ENCODE peak calls at places on chromosomes 11 and 22, in eight cellular contexts. One of them, this sample, is unnamed.

GRCh38 chr22:17742528-17742902 is 31.8 kb downstream of the BID start:
- DNase-seq in K562: peak
- DNase-seq in AG04450: peak
- DNase-seq in pancreas: peak
- DNase-seq in cardiac fibroblast: peak
- DNase-seq in AG09309: no peak
- DNase-seq in SJSA1: peak
- DNase-seq in upper lobe of right lung: no peak
- DNase-seq in this sample: no peak

GRCh38 chr11:17978553-17979287 is 34.1 kb downstream of the SERGEF start:
- DNase-seq in cardiac fibroblast: peak
- DNase-seq in upper lobe of right lung: no peak
- DNase-seq in AG04450: no peak
- DNase-seq in AG09309: no peak
- DNase-seq in pancreas: no peak
- DNase-seq in K562: peak
- DNase-seq in SJSA1: peak
- DNase-seq in this sample: no peak

GRCh38 chr22:31540966-31541365 is 44.6 kb downstream of the SFI1 start:
- DNase-seq in cardiac fibroblast: no peak
- DNase-seq in SJSA1: no peak
- DNase-seq in AG04450: no peak
- DNase-seq in pancreas: no peak
- DNase-seq in K562: no peak
- DNase-seq in AG09309: no peak
- DNase-seq in upper lobe of right lung: no peak
- DNase-seq in this sample: no peak

GRCh38 chr11:122769126-122769780 is 69.0 kb upstream of the CRTAM start:
- DNase-seq in cardiac fibroblast: peak
- DNase-seq in K562: no peak
- DNase-seq in AG04450: no peak
- DNase-seq in upper lobe of right lung: no peak
- DNase-seq in SJSA1: no peak
- DNase-seq in pancreas: no peak
- DNase-seq in AG09309: no peak
- DNase-seq in this sample: no peak

GRCh38 chr11:89491141-89491690 is at the start of gene NOX4:
- DNase-seq in AG04450: no peak
- DNase-seq in upper lobe of right lung: peak
- DNase-seq in K562: no peak
- DNase-seq in pancreas: no peak
- DNase-seq in AG09309: no peak
- DNase-seq in SJSA1: peak
- DNase-seq in cardiac fibroblast: peak
- DNase-seq in this sample: peak

GRCh38 chr11:126336646-126337045 is 18.8 kb upstream of the ST3GAL4 start:
- DNase-seq in upper lobe of right lung: peak
- DNase-seq in pancreas: no peak
- DNase-seq in SJSA1: no peak
- DNase-seq in AG04450: no peak
- DNase-seq in cardiac fibroblast: peak
- DNase-seq in AG09309: no peak
- DNase-seq in K562: no peak
- DNase-seq in this sample: no peak

GRCh38 chr11:12420706-12421105 is 43.3 kb downstream of the PARVA start:
- DNase-seq in SJSA1: no peak
- DNase-seq in upper lobe of right lung: no peak
- DNase-seq in K562: no peak
- DNase-seq in AG09309: no peak
- DNase-seq in AG04450: no peak
- DNase-seq in cardiac fibroblast: no peak
- DNase-seq in pancreas: no peak
- DNase-seq in this sample: no peak

GRCh38 chr22:41565403-41566054 is 4.7 kb downstream of the CSDC2 start:
- DNase-seq in cardiac fibroblast: peak
- DNase-seq in SJSA1: peak
- DNase-seq in AG09309: no peak
- DNase-seq in pancreas: no peak
- DNase-seq in K562: peak
- DNase-seq in upper lobe of right lung: no peak
- DNase-seq in AG04450: peak
- DNase-seq in this sample: no peak

GRCh38 chr11:111327908-111328624 is 29.7 kb downstream of the POU2AF3 start:
- DNase-seq in AG09309: no peak
- DNase-seq in AG04450: no peak
- DNase-seq in pancreas: peak
- DNase-seq in upper lobe of right lung: peak
- DNase-seq in SJSA1: no peak
- DNase-seq in K562: no peak
- DNase-seq in cardiac fibroblast: no peak
- DNase-seq in this sample: no peak

GRCh38 chr11:117412653-117413275 is 85.1 kb downstream of the CEP164 start:
- DNase-seq in cardiac fibroblast: no peak
- DNase-seq in K562: no peak
- DNase-seq in SJSA1: no peak
- DNase-seq in AG04450: no peak
- DNase-seq in pancreas: no peak
- DNase-seq in AG09309: no peak
- DNase-seq in upper lobe of right lung: peak
- DNase-seq in this sample: no peak

GRCh38 chr11:134038897-134039470 is 29.9 kb upstream of the JAM3 start:
- DNase-seq in AG04450: no peak
- DNase-seq in AG09309: no peak
- DNase-seq in SJSA1: no peak
- DNase-seq in K562: no peak
- DNase-seq in upper lobe of right lung: no peak
- DNase-seq in pancreas: no peak
- DNase-seq in cardiac fibroblast: no peak
- DNase-seq in this sample: no peak

GRCh38 chr22:26393929-26394328 is 35.1 kb upstream of the ASPHD2 start:
- DNase-seq in cardiac fibroblast: no peak
- DNase-seq in AG09309: no peak
- DNase-seq in K562: no peak
- DNase-seq in SJSA1: no peak
- DNase-seq in upper lobe of right lung: no peak
- DNase-seq in pancreas: no peak
- DNase-seq in AG04450: no peak
- DNase-seq in this sample: no peak

DNA sequence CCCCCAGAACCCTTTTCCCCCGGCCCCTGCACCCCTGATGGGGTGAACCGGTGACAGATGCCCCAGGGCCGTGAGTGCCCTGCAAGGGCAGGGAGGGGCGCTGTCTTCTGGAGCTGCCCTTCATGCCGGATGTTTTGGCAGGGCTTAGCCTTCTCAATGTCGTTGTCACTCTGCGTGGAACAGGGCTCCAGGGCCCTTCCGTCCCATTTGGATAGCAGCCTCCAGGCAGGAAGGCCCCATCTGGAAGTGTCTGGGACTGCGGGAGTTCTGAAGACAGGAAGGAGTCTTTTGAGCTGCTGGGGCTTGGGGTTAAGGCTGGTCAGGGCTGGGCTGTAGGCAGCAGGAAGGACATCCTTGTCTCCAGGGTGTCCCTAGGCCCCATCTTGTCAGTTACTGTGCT is 4.6 kb downstream of the FRMD8 start:
- DNase-seq in cardiac fibroblast: peak
- DNase-seq in K562: no peak
- DNase-seq in upper lobe of right lung: no peak
- DNase-seq in pancreas: no peak
- DNase-seq in AG09309: no peak
- DNase-seq in SJSA1: peak
- DNase-seq in AG04450: no peak
- DNase-seq in this sample: no peak
- H3K4me3 ChIP-seq in cardiac fibroblast: peak
- H3K4me3 ChIP-seq in K562: no peak
- H3K4me3 ChIP-seq in upper lobe of right lung: no peak
- H3K4me3 ChIP-seq in pancreas: no peak
- H3K4me3 ChIP-seq in AG09309: no peak
- H3K4me3 ChIP-seq in SJSA1: peak
- H3K4me3 ChIP-seq in AG04450: peak
- H3K4me3 ChIP-seq in this sample: peak

GRCh38 chr11:67435727-67436458 is 1.6 kb downstream of the PTPRCAP start:
- DNase-seq in K562: no peak
- DNase-seq in upper lobe of right lung: no peak
- DNase-seq in SJSA1: no peak
- DNase-seq in cardiac fibroblast: no peak
- DNase-seq in AG04450: no peak
- DNase-seq in pancreas: no peak
- DNase-seq in AG09309: no peak
- DNase-seq in this sample: no peak

GRCh38 chr11:67437082-67437821 is at the start of gene PTPRCAP:
- DNase-seq in AG04450: no peak
- DNase-seq in AG09309: no peak
- DNase-seq in SJSA1: no peak
- DNase-seq in upper lobe of right lung: no peak
- DNase-seq in pancreas: no peak
- DNase-seq in K562: peak
- DNase-seq in cardiac fibroblast: no peak
- DNase-seq in this sample: no peak

GRCh38 chr11:67435031-67435726 is 2.3 kb downstream of the PTPRCAP start:
- DNase-seq in upper lobe of right lung: no peak
- DNase-seq in cardiac fibroblast: no peak
- DNase-seq in pancreas: no peak
- DNase-seq in SJSA1: no peak
- DNase-seq in K562: no peak
- DNase-seq in AG04450: no peak
- DNase-seq in AG09309: no peak
- DNase-seq in this sample: no peak

GRCh38 chr11:67438121-67438902 is 830 bp upstream of the PTPRCAP start:
- DNase-seq in upper lobe of right lung: no peak
- DNase-seq in K562: no peak
- DNase-seq in cardiac fibroblast: no peak
- DNase-seq in pancreas: no peak
- DNase-seq in AG04450: no peak
- DNase-seq in SJSA1: no peak
- DNase-seq in AG09309: no peak
- DNase-seq in this sample: no peak

GRCh38 chr11:67436459-67437081 is 912 bp downstream of the PTPRCAP start:
- DNase-seq in K562: peak
- DNase-seq in AG04450: no peak
- DNase-seq in pancreas: no peak
- DNase-seq in cardiac fibroblast: peak
- DNase-seq in SJSA1: no peak
- DNase-seq in AG09309: no peak
- DNase-seq in upper lobe of right lung: no peak
- DNase-seq in this sample: no peak
- H3K4me3 ChIP-seq in K562: no peak
- H3K4me3 ChIP-seq in AG04450: no peak
- H3K4me3 ChIP-seq in pancreas: no peak
- H3K4me3 ChIP-seq in cardiac fibroblast: no peak
- H3K4me3 ChIP-seq in SJSA1: no peak
- H3K4me3 ChIP-seq in AG09309: no peak
- H3K4me3 ChIP-seq in upper lobe of right lung: peak
- H3K4me3 ChIP-seq in this sample: no peak

GRCh38 chr11:102495161-102496042 is 35.1 kb downstream of the MMP7 start:
- DNase-seq in cardiac fibroblast: peak
- DNase-seq in SJSA1: peak
- DNase-seq in K562: peak
- DNase-seq in AG04450: peak
- DNase-seq in pancreas: peak
- DNase-seq in upper lobe of right lung: no peak
- DNase-seq in AG09309: peak
- DNase-seq in this sample: peak
- H3K4me3 ChIP-seq in cardiac fibroblast: no peak
- H3K4me3 ChIP-seq in SJSA1: no peak
- H3K4me3 ChIP-seq in K562: no peak
- H3K4me3 ChIP-seq in AG04450: no peak
- H3K4me3 ChIP-seq in pancreas: no peak
- H3K4me3 ChIP-seq in upper lobe of right lung: no peak
- H3K4me3 ChIP-seq in AG09309: no peak
- H3K4me3 ChIP-seq in this sample: no peak

DNA sequence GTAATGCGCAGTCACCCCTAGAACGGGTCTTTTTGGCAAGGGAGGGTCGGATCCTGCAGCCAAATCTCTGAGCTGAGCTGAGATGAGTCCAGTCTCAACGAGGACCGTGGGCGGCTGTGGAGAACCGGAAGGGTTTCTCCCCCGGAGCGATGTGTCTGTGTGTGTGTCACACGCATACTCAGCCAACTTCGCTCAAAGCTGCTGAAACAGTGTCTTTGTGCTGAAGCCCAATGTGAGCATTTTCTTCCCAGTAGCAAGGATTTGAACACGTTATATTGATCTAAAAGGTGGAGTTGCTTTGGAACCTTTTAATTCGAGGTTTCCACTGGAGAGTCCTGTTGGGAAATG is 1.4 kb upstream of the CELSR1 start:
- DNase-seq in upper lobe of right lung: peak
- DNase-seq in pancreas: no peak
- DNase-seq in AG04450: no peak
- DNase-seq in SJSA1: no peak
- DNase-seq in cardiac fibroblast: peak
- DNase-seq in AG09309: no peak
- DNase-seq in K562: peak
- DNase-seq in this sample: no peak
- H3K4me3 ChIP-seq in upper lobe of right lung: peak
- H3K4me3 ChIP-seq in pancreas: no peak
- H3K4me3 ChIP-seq in AG04450: peak
- H3K4me3 ChIP-seq in SJSA1: peak
- H3K4me3 ChIP-seq in cardiac fibroblast: peak
- H3K4me3 ChIP-seq in AG09309: peak
- H3K4me3 ChIP-seq in K562: no peak
- H3K4me3 ChIP-seq in this sample: peak

DNA sequence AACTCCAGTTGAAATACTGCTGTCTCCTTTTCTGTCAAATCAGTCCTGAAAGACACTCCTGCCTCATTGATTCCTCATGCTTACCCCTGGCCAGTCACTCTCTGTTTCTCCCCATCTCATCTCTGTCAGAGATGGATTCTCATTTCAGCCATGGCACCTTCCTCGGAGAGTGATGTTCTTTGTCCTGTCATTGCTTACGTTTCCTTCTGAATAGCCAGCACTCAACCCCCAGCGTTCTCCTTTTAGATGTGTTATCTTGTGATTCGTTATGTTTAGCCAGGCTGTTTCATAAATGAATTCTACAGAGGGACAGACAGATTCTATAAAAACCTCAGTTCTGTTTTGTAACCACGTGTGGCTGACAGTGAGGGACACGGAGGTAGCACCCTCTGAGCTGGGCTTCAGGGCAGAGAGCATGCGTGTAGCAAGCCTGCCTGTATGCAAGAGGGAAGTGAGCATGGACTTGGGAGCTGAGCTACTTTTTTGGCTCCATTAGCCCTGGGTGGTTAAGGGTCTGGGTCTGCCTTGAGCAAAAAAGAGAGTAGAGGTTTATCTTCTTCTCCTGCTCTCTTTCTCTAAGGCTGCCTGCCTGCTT is 354.6 kb downstream of the DDX10 start:
- DNase-seq in upper lobe of right lung: no peak
- DNase-seq in SJSA1: no peak
- DNase-seq in cardiac fibroblast: no peak
- DNase-seq in AG04450: no peak
- DNase-seq in pancreas: no peak
- DNase-seq in AG09309: no peak
- DNase-seq in K562: no peak
- DNase-seq in this sample: no peak
- H3K4me3 ChIP-seq in upper lobe of right lung: no peak
- H3K4me3 ChIP-seq in SJSA1: no peak
- H3K4me3 ChIP-seq in cardiac fibroblast: no peak
- H3K4me3 ChIP-seq in AG04450: no peak
- H3K4me3 ChIP-seq in pancreas: no peak
- H3K4me3 ChIP-seq in AG09309: no peak
- H3K4me3 ChIP-seq in K562: no peak
- H3K4me3 ChIP-seq in this sample: no peak

GRCh38 chr11:8354622-8355417 is 91.1 kb upstream of the LMO1 start:
- DNase-seq in SJSA1: no peak
- DNase-seq in K562: no peak
- DNase-seq in pancreas: no peak
- DNase-seq in cardiac fibroblast: no peak
- DNase-seq in upper lobe of right lung: peak
- DNase-seq in AG04450: no peak
- DNase-seq in AG09309: no peak
- DNase-seq in this sample: no peak
- H3K4me3 ChIP-seq in SJSA1: no peak
- H3K4me3 ChIP-seq in K562: no peak
- H3K4me3 ChIP-seq in pancreas: no peak
- H3K4me3 ChIP-seq in cardiac fibroblast: no peak
- H3K4me3 ChIP-seq in upper lobe of right lung: no peak
- H3K4me3 ChIP-seq in AG04450: no peak
- H3K4me3 ChIP-seq in AG09309: no peak
- H3K4me3 ChIP-seq in this sample: no peak